ENCODE peak calls at places on chromosomes 7 and 10, in four cellular contexts. I is neural progenitor cell, A is HCT116, V is hepatocyte. Y is an unnamed sample. For H3K4me1, the result is how much of the 10 kb centered on the place peaks cover.

GRCh38 chr10:46524471-46525176 is 31.8 kb downstream of the GPRIN2 start:
- DNase-seq in A (peak), V (no peak), I (peak), Y (peak)

GRCh38 chr10:119290301-119291036 is 83.1 kb downstream of the GRK5 start:
- DNase-seq in A (no peak), I (no peak), V (no peak), Y (no peak)

GRCh38 chr10:117534321-117535044 is 8.1 kb upstream of the EMX2 start:
- DNase-seq in A (no peak), V (peak), I (peak), Y (no peak)

GRCh38 chr10:90859321-90859751 is 1.5 kb upstream of the HTR7 start:
- DNase-seq in I (no peak), V (no peak), A (peak), Y (peak)

GRCh38 chr7:91519241-91520200 is 255.3 kb downstream of the FZD1 start:
- DNase-seq in V (no peak), I (peak), A (no peak), Y (no peak)

GRCh38 chr7:70178787-70179186 is 580.5 kb downstream of the AUTS2 start:
- DNase-seq in A (no peak), V (peak), I (no peak), Y (peak)

GRCh38 chr10:115566867-115567266 is 473.7 kb downstream of the ATRNL1 start:
- DNase-seq in A (no peak), V (no peak), I (no peak), Y (peak)

GRCh38 chr10:122911889-122912484 is 1.6 kb downstream of the FAM24A start:
- DNase-seq in I (peak), V (peak), A (no peak), Y (peak)

GRCh38 chr7:110372685-110373084 is 718.2 kb upstream of the LRRN3 start:
- DNase-seq in V (no peak), A (no peak), I (no peak), Y (no peak)

GRCh38 chr7:6423942-6424701 is 23.6 kb downstream of the DAGLB start:
- DNase-seq in I (no peak), A (no peak), V (no peak), Y (peak)

GRCh38 chr10:11415095-11415494 is 196.4 kb downstream of the USP6NL start:
- DNase-seq in A (no peak), V (no peak), I (no peak), Y (no peak)

GRCh38 chr7:100044719-100045118 is 4.9 kb upstream of the ZSCAN21 start:
- DNase-seq in I (no peak), V (no peak), A (no peak), Y (peak)

GRCh38 chr7:67758551-67758950 is 761.9 kb downstream of the TYW1 start:
- DNase-seq in V (no peak), A (no peak), I (no peak), Y (no peak)

GRCh38 chr7:44838751-44839150 is 9.1 kb downstream of the H2AZ2 start:
- DNase-seq in V (no peak), A (no peak), I (no peak), Y (no peak)

GRCh38 chr7:46220066-46220630 is 299.1 kb upstream of the IGFBP3 start:
- DNase-seq in I (no peak), A (no peak), V (peak), Y (peak)

GRCh38 chr7:45192546-45193177 is 35.1 kb downstream of the RAMP3 start:
- DNase-seq in A (no peak), V (no peak), I (no peak), Y (no peak)

GRCh38 chr10:130782467-130782866 is 529.1 kb downstream of the TCERG1L start:
- DNase-seq in V (no peak), I (peak), A (no peak), Y (no peak)

GRCh38 chr7:115511330-115511729 is 519.2 kb downstream of the TFEC start:
- DNase-seq in I (no peak), V (no peak), A (no peak), Y (peak)

GRCh38 chr10:8053446-8054242 is 844 bp upstream of the GATA3 start:
- DNase-seq in I (peak), A (peak), V (peak), Y (peak)

GRCh38 chr7:27576360-27576944 is 86.2 kb downstream of the HIBADH start:
- DNase-seq in V (peak), A (peak), I (peak), Y (peak)

GRCh38 chr7:123727071-123727837 is 21.5 kb downstream of the WASL start:
- DNase-seq in A (no peak), V (peak), I (no peak), Y (peak)

GRCh38 chr10:15588635-15589081 is 131.1 kb downstream of the ITGA8 start:
- DNase-seq in A (no peak), V (no peak), I (no peak), Y (no peak)

GRCh38 chr7:1592299-1592842 is 22.5 kb upstream of the PSMG3 start:
- DNase-seq in A (no peak), I (no peak), V (no peak), Y (no peak)

GRCh38 chr10:119395287-119396007 is 147.1 kb downstream of the RGS10 start:
- DNase-seq in I (no peak), A (no peak), V (no peak), Y (no peak)

GRCh38 chr10:65907199-65907712 is 1018.6 kb upstream of the LRRTM3 start:
- DNase-seq in V (no peak), I (no peak), A (no peak), Y (no peak)

GRCh38 chr10:77290528-77291155 is 347.0 kb downstream of the KCNMA1 start:
- DNase-seq in V (peak), A (no peak), I (no peak), Y (peak)

GRCh38 chr7:34026481-34027225 is 121.3 kb downstream of the BMPER start:
- DNase-seq in V (no peak), I (no peak), A (no peak), Y (no peak)

GRCh38 chr10:132383751-132384181 is 13.2 kb upstream of the PWWP2B start:
- DNase-seq in V (no peak), I (no peak), A (no peak), Y (no peak)

GRCh38 chr7:139526578-139527544 is 3.4 kb downstream of the CLEC2L start:
- DNase-seq in A (no peak), V (peak), I (no peak), Y (peak)

GRCh38 chr7:42372498-42372897 is 135.5 kb upstream of the GLI3 start:
- DNase-seq in V (no peak), A (no peak), I (peak), Y (peak)

GRCh38 chr10:90905925-90906324 is 15.0 kb downstream of the ANKRD1 start:
- DNase-seq in A (no peak), V (no peak), I (no peak), Y (no peak)

GRCh38 chr7:149240637-149241036 is 1.2 kb downstream of the ZNF212 start:
- DNase-seq in I (no peak), A (no peak), V (no peak), Y (no peak)

GRCh38 chr7:149241695-149242094 is 2.2 kb downstream of the ZNF212 start:
- DNase-seq in I (no peak), A (no peak), V (no peak), Y (no peak)

GRCh38 chr7:149245744-149246143 is 6.3 kb downstream of the ZNF212 start:
- DNase-seq in I (no peak), A (no peak), V (no peak), Y (no peak)

GRCh38 chr7:149248777-149249176 is 9.3 kb downstream of the ZNF212 start:
- DNase-seq in V (no peak), I (no peak), A (no peak), Y (no peak)

DNA sequence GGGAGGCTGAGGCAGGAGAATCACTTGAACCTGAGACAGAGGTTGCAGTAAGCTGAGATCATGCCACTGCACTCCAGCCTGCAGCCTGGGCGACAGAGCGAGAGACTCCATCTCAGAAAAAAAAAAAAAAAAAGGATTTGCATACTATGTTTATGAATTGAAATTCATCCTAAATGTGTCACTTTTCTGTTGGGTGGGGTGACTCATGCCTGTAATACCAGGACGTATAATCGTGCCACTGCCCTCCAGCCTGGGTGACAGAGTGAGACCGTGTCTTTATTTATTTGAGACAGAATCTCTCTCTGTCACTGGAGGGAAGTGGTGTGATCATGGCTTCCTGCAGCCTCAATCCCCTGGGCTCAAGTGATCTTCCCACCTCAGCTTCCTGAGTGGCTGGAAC is 5.8 kb downstream of the ZNF212 start:
- DNase-seq in V (no peak), I (no peak), A (no peak), Y (peak)
- TF ChIP-seq EZH2phosphoT487 in V (no peak), I (no peak), A (no peak), Y (no peak)

DNA sequence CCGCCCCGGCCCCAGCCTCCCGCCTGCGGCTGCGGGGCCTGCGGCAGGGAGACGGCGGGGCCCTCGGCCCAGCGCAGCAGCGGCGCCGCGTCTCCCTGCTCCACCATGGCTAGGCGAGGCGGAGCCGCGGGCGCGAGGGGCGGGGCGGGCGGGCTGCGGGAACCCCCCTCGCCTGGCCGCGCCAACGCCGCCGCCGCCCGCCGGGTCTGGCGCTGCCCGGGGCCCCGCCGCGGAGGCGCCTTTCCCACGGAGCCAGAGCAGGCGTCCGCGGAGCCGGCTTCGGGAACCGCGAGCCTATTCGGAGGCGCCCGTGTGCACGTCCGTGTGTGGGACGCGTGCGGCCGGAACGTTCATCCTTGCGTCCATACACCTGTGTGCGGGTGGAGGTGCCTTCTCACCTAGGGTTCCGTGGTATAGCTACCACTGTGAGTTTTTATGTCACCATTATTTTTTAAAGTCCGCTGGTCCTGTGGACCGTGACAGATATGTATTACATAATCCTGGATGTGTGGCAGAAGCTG is at the start of gene DENND11:
- DNase-seq in V (peak), I (peak), A (no peak), Y (peak)
- H3K4me1 ChIP-seq in V (under half), I (under half), A (under half), Y (half or more)

GRCh38 chr10:29659770-29660097 is 25.0 kb upstream of the SVIL start:
- DNase-seq in V (no peak), I (no peak), A (no peak), Y (no peak)
- H3K4me3 ChIP-seq in V (no peak), I (no peak), A (no peak), Y (peak)

GRCh38 chr10:103124420-103125096 is 68.5 kb downstream of the NT5C2 start:
- DNase-seq in I (no peak), A (no peak), V (no peak), Y (no peak)

GRCh38 chr10:103123282-103124033 is 69.6 kb downstream of the NT5C2 start:
- DNase-seq in I (peak), V (no peak), A (no peak), Y (no peak)

GRCh38 chr10:103117247-103117646 is 75.8 kb downstream of the NT5C2 start:
- DNase-seq in I (no peak), A (no peak), V (no peak), Y (no peak)

GRCh38 chr10:103120546-103120945 is 72.5 kb downstream of the NT5C2 start:
- DNase-seq in A (no peak), V (no peak), I (no peak), Y (no peak)

GRCh38 chr10:103120977-103121735 is 71.9 kb downstream of the NT5C2 start:
- DNase-seq in I (no peak), V (peak), A (no peak), Y (no peak)
- TF ChIP-seq EZH2phosphoT487 in I (no peak), V (no peak), A (no peak), Y (no peak)

GRCh38 chr10:110742801-110743200 is 98.7 kb downstream of the RBM20 start:
- DNase-seq in A (no peak), V (no peak), I (no peak), Y (no peak)
- H3K4me1 ChIP-seq in A (under half), V (under half), I (under half), Y (under half)

DNA sequence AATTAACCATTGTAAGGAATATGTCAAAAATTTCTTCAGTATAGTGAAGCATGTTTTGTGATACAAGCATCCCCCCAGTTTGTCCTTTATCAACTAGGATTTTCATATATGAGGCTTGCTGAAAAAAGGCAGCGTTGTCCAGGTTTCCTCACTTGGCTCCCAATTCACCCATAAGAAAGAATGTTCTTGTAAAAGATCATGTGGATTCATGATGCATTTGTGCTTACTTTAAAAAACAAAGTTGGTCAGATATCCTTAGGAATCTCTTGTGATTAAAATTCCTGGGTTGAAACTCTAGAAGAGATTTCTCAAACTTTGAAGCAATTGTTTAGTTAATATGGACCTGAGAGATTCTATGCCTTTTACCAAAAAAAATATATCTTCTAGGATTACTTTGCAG is 181.8 kb downstream of the KIAA1217 start:
- DNase-seq in I (no peak), V (no peak), A (no peak), Y (no peak)
- H3K4me3 ChIP-seq in I (no peak), V (no peak), A (no peak), Y (no peak)

GRCh38 chr7:135160098-135160857 is 10.2 kb downstream of the CYREN start:
- DNase-seq in A (no peak), V (no peak), I (no peak), Y (no peak)
- TF ChIP-seq EZH2phosphoT487 in A (no peak), V (no peak), I (no peak), Y (no peak)

GRCh38 chr10:72107325-72108003 is 19.1 kb upstream of the SPOCK2 start:
- DNase-seq in A (no peak), V (no peak), I (no peak), Y (peak)

GRCh38 chr10:72106896-72107295 is 18.5 kb upstream of the SPOCK2 start:
- DNase-seq in V (no peak), I (no peak), A (no peak), Y (no peak)

GRCh38 chr10:72110677-72111401 is 22.5 kb upstream of the SPOCK2 start:
- DNase-seq in I (no peak), V (no peak), A (no peak), Y (no peak)

GRCh38 chr10:72108811-72109618 is 20.7 kb upstream of the SPOCK2 start:
- DNase-seq in I (peak), A (no peak), V (no peak), Y (peak)

GRCh38 chr10:72109619-72110215 is 21.4 kb upstream of the SPOCK2 start:
- DNase-seq in A (no peak), V (no peak), I (no peak), Y (no peak)
- H3K4me1 ChIP-seq in A (under half), V (under half), I (under half), Y (under half)